ENCODE peak calls at places on chromosomes 11 and 22, in four cellular contexts. Z is breast epithelium, A is tibial artery, L is stomach. T is an unnamed sample.

GRCh38 chr11:10386361-10386760 is 68.7 kb upstream of the AMPD3 start:
- DNase-seq in L (no peak), Z (no peak), A (no peak), T (no peak)

GRCh38 chr11:23425379-23425778 is 565.1 kb upstream of the CCDC179 start:
- DNase-seq in A (no peak), L (no peak), Z (no peak), T (no peak)

GRCh38 chr11:93525601-93526000 is 17.6 kb downstream of the SMCO4 start:
- DNase-seq in L (no peak), Z (no peak), A (no peak), T (no peak)

GRCh38 chr22:44884968-44885805 is 124.6 kb downstream of the PHF21B start:
- DNase-seq in L (no peak), A (peak; percentile 54), Z (peak; percentile 52), T (no peak)

GRCh38 chr11:80816966-80817365 is 1376.1 kb upstream of the TENM4 start:
- DNase-seq in A (no peak), Z (no peak), L (no peak), T (no peak)

GRCh38 chr11:11252403-11252802 is 100.6 kb downstream of the CSNK2A3 start:
- DNase-seq in Z (no peak), L (no peak), A (no peak), T (no peak)

GRCh38 chr22:39097098-39098020 is at the start of gene APOBEC3H:
- DNase-seq in A (no peak), L (no peak), Z (no peak), T (no peak)

GRCh38 chr22:18031670-18032454 is 7.5 kb upstream of the MICAL3 start:
- DNase-seq in L (no peak), A (peak; percentile 78), Z (no peak), T (no peak)

GRCh38 chr11:65279713-65280459 is 18.1 kb downstream of the POLA2 start:
- DNase-seq in Z (no peak), L (peak; percentile 38), A (no peak), T (no peak)

GRCh38 chr11:111977141-111978027 is 40.2 kb downstream of the DIXDC1 start:
- DNase-seq in Z (peak; percentile 76), L (peak; percentile 68), A (peak; percentile 93), T (peak; percentile 61)

GRCh38 chr11:71484248-71485062 is 31.5 kb downstream of the NADSYN1 start:
- DNase-seq in L (no peak), A (peak; percentile 49), Z (no peak), T (no peak)

GRCh38 chr11:66835762-66836405 is 7.4 kb upstream of the RCE1 start:
- DNase-seq in L (no peak), A (no peak), Z (no peak), T (no peak)

GRCh38 chr11:13929551-13929950 is 33.0 kb upstream of the SPON1 start:
- DNase-seq in Z (no peak), L (no peak), A (no peak), T (peak; percentile 49)

GRCh38 chr11:115128226-115128625 is 376.0 kb downstream of the CADM1 start:
- DNase-seq in L (no peak), Z (no peak), A (no peak), T (no peak)

GRCh38 chr11:64146036-64146943 is 19.6 kb downstream of the MACROD1 start:
- DNase-seq in L (peak; percentile 70), Z (no peak), A (no peak), T (peak; percentile 32)

GRCh38 chr11:384511-384910 is 9.5 kb upstream of the PKP3 start:
- DNase-seq in L (no peak), A (no peak), Z (no peak), T (no peak)

GRCh38 chr11:132610216-132610615 is 922.1 kb downstream of the OPCML start:
- DNase-seq in A (no peak), Z (no peak), L (no peak), T (no peak)

GRCh38 chr11:118908931-118909618 is 16.7 kb downstream of the BCL9L start:
- DNase-seq in L (peak; percentile 72), A (peak; percentile 94), Z (peak; percentile 77), T (no peak)

GRCh38 chr22:19775496-19776325 is 15.1 kb downstream of the TBX1 start:
- DNase-seq in A (no peak), Z (no peak), L (no peak), T (no peak)

GRCh38 chr11:93054279-93054678 is 84.8 kb downstream of the MTNR1B start:
- DNase-seq in Z (no peak), L (no peak), A (no peak), T (no peak)

GRCh38 chr11:1820463-1821325 is 14.1 kb upstream of the SYT8 start:
- DNase-seq in A (no peak), L (no peak), Z (no peak), T (no peak)
- H3K27ac ChIP-seq in A (peak overlapping the region; percentile 30), L (no peak overlapping the region), Z (peak overlapping the region; percentile 8), T (no peak overlapping the region)

GRCh38 chr11:126702987-126703386 is 297.6 kb downstream of the KIRREL3 start:
- DNase-seq in L (no peak), Z (no peak), A (no peak), T (no peak)
- H3K27ac ChIP-seq in L (no peak overlapping the region), Z (no peak overlapping the region), A (no peak overlapping the region), T (peak overlapping the region; percentile 76)

DNA sequence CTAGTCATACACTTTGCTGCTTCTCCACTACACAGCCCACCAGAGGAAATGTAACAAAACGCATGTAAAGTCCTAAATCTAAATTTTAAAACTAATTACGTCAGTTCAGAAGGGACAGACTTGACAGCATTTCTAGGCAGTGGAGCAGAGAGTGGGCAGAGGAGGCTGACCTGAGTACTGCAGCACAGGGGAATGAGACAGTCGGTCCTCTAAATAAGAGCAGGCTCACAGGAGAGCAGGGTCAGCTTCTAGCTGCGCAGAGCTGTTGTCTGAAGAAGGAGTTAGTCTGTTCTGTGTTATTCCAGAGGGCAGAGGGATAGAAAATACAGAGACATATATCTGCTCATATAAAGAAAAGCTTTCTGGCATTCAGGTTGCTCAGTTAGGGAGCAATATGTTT is 40.3 kb downstream of the JHY start:
- DNase-seq in Z (no peak), A (no peak), L (no peak), T (no peak)
- H3K27ac ChIP-seq in Z (peak overlapping the region; percentile 38), A (no peak overlapping the region), L (no peak overlapping the region), T (no peak overlapping the region)

GRCh38 chr11:129412501-129412900 is 36.9 kb downstream of the BARX2 start:
- DNase-seq in L (peak; percentile 35), A (no peak), Z (no peak), T (no peak)

GRCh38 chr11:129418039-129418438 is 42.4 kb downstream of the BARX2 start:
- DNase-seq in L (no peak), Z (no peak), A (no peak), T (no peak)

GRCh38 chr11:129416080-129416820 is 40.6 kb downstream of the BARX2 start:
- DNase-seq in A (no peak), Z (no peak), L (no peak), T (no peak)

GRCh38 chr11:129414144-129414876 is 38.7 kb downstream of the BARX2 start:
- DNase-seq in L (no peak), A (no peak), Z (no peak), T (no peak)

GRCh38 chr11:129417458-129417857 is 41.8 kb downstream of the BARX2 start:
- DNase-seq in L (no peak), A (no peak), Z (no peak), T (no peak)
- H3K27ac ChIP-seq in L (no peak overlapping the region), A (no peak overlapping the region), Z (no peak overlapping the region), T (no peak overlapping the region)

GRCh38 chr22:24592846-24593809 is at the start of gene LRRC75B:
- DNase-seq in Z (peak; percentile 81), A (peak; percentile 95), L (peak; percentile 93), T (peak; percentile 79)

GRCh38 chr22:24594569-24595120 is 1.8 kb upstream of the LRRC75B start:
- DNase-seq in Z (peak; percentile 81), L (peak; percentile 78), A (no peak), T (no peak)

GRCh38 chr22:24592144-24592845 is 578 bp downstream of the LRRC75B start:
- DNase-seq in Z (no peak), A (no peak), L (no peak), T (no peak)

GRCh38 chr22:24595228-24595627 is 2.4 kb upstream of the LRRC75B start:
- DNase-seq in A (no peak), Z (no peak), L (no peak), T (no peak)

DNA sequence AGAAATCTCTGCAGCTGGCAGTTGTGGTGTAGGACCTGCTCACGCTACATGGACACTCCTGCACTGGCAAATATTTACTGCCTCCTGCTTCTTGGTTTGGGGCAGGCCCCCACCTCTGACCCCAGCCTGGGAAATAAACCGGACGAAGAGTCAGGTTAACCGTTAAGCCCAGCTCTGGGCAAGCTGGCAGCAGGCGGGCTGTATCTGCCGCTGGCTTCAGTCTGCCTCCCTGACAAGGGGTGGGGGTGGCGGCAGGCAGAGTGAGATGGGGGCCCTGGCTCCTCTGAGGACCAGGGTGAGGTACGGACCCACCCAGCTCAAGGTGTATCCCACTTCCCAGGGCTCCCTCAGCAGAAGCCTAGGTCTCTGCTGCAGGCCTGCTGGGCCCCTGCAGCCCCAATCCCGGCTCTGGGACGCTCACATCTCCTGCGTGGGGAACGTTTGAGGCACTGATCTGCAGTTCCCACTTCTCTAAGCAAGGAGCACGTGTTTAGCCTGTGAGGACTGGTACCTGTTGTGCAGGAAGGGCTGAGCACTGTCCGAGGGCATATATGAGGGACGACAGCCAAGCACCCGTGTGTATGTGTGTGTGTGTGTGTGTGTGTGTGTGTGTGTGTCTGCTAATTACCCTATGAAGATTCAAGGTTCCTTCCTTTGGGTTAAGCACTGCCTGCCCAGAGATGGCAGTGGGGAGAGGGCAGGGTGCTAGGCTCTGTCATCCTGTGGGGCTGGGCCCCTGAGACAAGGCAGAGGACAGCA is 1.1 kb upstream of the LRRC75B start:
- DNase-seq in L (no peak), A (no peak), Z (no peak), T (no peak)
- H3K27ac ChIP-seq in L (peak overlapping the region; percentile 82), A (no peak overlapping the region), Z (peak overlapping the region; percentile 34), T (no peak overlapping the region)

DNA sequence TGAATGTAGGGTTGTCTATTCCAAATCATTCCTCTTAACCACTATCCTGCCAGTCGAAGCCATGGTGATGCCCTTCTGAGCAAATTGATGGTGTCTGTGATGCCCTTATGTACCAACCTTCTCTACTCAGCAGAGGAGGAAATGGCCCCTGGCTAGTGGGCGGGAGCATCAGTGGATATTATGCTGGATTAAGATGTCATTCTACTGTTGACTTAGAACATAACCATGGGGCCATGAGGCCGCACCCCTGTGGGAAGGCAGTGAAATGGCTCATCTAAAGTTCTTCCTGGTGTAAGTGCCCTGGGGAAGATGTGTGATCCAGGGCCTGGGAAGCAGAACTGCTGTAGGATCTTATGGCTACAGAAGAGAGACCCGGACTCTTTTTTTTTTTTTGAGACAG is 20.7 kb upstream of the P2RY2 start:
- DNase-seq in Z (peak; percentile 71), L (no peak), A (no peak), T (no peak)
- H3K27ac ChIP-seq in Z (no peak overlapping the region), L (no peak overlapping the region), A (no peak overlapping the region), T (no peak overlapping the region)

GRCh38 chr11:120091121-120091520 is 46.8 kb downstream of the TRIM29 start:
- DNase-seq in L (no peak), A (no peak), Z (no peak), T (no peak)
- H3K27ac ChIP-seq in L (no peak overlapping the region), A (no peak overlapping the region), Z (peak overlapping the region; percentile 34), T (peak overlapping the region; percentile 100)

GRCh38 chr22:33922268-33922667 is 2.0 kb upstream of the LARGE1 start:
- DNase-seq in L (peak; percentile 55), Z (peak; percentile 55), A (peak; percentile 69), T (peak; percentile 34)
- H3K27ac ChIP-seq in L (peak overlapping the region; percentile 78), Z (peak overlapping the region; percentile 90), A (peak overlapping the region; percentile 82), T (no peak overlapping the region)

GRCh38 chr11:123483058-123483457 is 53.0 kb downstream of the GRAMD1B start:
- DNase-seq in Z (no peak), L (no peak), A (no peak), T (no peak)
- H3K27ac ChIP-seq in Z (no peak overlapping the region), L (no peak overlapping the region), A (no peak overlapping the region), T (no peak overlapping the region)

T was measured in substantia nigra.